ENCODE peak calls at places on chromosome 9, in six cellular contexts. One of them, this sample, is unnamed.

GRCh38 chr9:120353501-120353900 is 226.5 kb downstream of the CDK5RAP2 start:
- DNase-seq in ACHN: no peak
- DNase-seq in natural killer cell: no peak
- DNase-seq in sciatic nerve: no peak
- DNase-seq in NCI-H2081: no peak
- DNase-seq in ELR: no peak
- DNase-seq in this sample: peak; percentile 67

GRCh38 chr9:130051855-130052254 is 1.9 kb upstream of the GPR107 start:
- DNase-seq in ACHN: no peak
- DNase-seq in natural killer cell: no peak
- DNase-seq in sciatic nerve: no peak
- DNase-seq in NCI-H2081: no peak
- DNase-seq in ELR: no peak
- DNase-seq in this sample: no peak

GRCh38 chr9:120873512-120873911 is 3.5 kb downstream of the PHF19 start:
- DNase-seq in ACHN: peak; percentile 71
- DNase-seq in natural killer cell: no peak
- DNase-seq in sciatic nerve: no peak
- DNase-seq in NCI-H2081: no peak
- DNase-seq in ELR: peak; percentile 36
- DNase-seq in this sample: no peak

GRCh38 chr9:132126837-132127236 is 35.0 kb upstream of the NTNG2 start:
- DNase-seq in ACHN: no peak
- DNase-seq in natural killer cell: no peak
- DNase-seq in sciatic nerve: no peak
- DNase-seq in NCI-H2081: no peak
- DNase-seq in ELR: no peak
- DNase-seq in this sample: no peak

GRCh38 chr9:14303110-14303509 is 10.8 kb downstream of the NFIB start:
- DNase-seq in ACHN: no peak
- DNase-seq in natural killer cell: no peak
- DNase-seq in sciatic nerve: no peak
- DNase-seq in NCI-H2081: peak; percentile 67
- DNase-seq in ELR: no peak
- DNase-seq in this sample: no peak

GRCh38 chr9:109198736-109199384 is 31.8 kb upstream of the FRRS1L start:
- DNase-seq in ACHN: no peak
- DNase-seq in natural killer cell: no peak
- DNase-seq in sciatic nerve: no peak
- DNase-seq in NCI-H2081: no peak
- DNase-seq in ELR: peak; percentile 23
- DNase-seq in this sample: no peak

GRCh38 chr9:13295556-13295955 is 16.1 kb upstream of the MPDZ start:
- DNase-seq in ACHN: no peak
- DNase-seq in natural killer cell: no peak
- DNase-seq in sciatic nerve: no peak
- DNase-seq in NCI-H2081: no peak
- DNase-seq in ELR: no peak
- DNase-seq in this sample: no peak

GRCh38 chr9:97811534-97812246 is 41.3 kb upstream of the FOXE1 start:
- DNase-seq in ACHN: peak; percentile 51
- DNase-seq in natural killer cell: no peak
- DNase-seq in sciatic nerve: no peak
- DNase-seq in NCI-H2081: no peak
- DNase-seq in ELR: peak; percentile 79
- DNase-seq in this sample: peak; percentile 67

GRCh38 chr9:133944746-133945135 is 47.4 kb downstream of the VAV2 start:
- DNase-seq in ACHN: peak; percentile 86
- DNase-seq in natural killer cell: no peak
- DNase-seq in sciatic nerve: no peak
- DNase-seq in NCI-H2081: no peak
- DNase-seq in ELR: peak; percentile 62
- DNase-seq in this sample: peak; percentile 26

GRCh38 chr9:127545196-127546124 is 66.6 kb upstream of the STXBP1 start:
- DNase-seq in ACHN: peak; percentile 92
- DNase-seq in natural killer cell: no peak
- DNase-seq in sciatic nerve: peak; percentile 84
- DNase-seq in NCI-H2081: peak; percentile 60
- DNase-seq in ELR: peak; percentile 55
- DNase-seq in this sample: peak; percentile 66

GRCh38 chr9:137148242-137148641 is 9.3 kb downstream of the GRIN1 start:
- DNase-seq in ACHN: no peak
- DNase-seq in natural killer cell: no peak
- DNase-seq in sciatic nerve: no peak
- DNase-seq in NCI-H2081: no peak
- DNase-seq in ELR: no peak
- DNase-seq in this sample: no peak

GRCh38 chr9:116287721-116288120 is 134.1 kb downstream of the PAPPA start:
- DNase-seq in ACHN: no peak
- DNase-seq in natural killer cell: no peak
- DNase-seq in sciatic nerve: no peak
- DNase-seq in NCI-H2081: no peak
- DNase-seq in ELR: peak; percentile 88
- DNase-seq in this sample: peak; percentile 71